ENCODE peak calls at places on chromosome 11, in four cellular contexts. Q, F, L and E are unnamed samples. For H3K4me1, the result is how much of the 10 kb centered on the place peaks cover.

GRCh38 chr11:216081-216974 is 8.8 kb downstream of the RIC8A start:
- DNase-seq in Q (no peak), L (peak), F (no peak), E (no peak)

GRCh38 chr11:134911514-134912180 is 499.6 kb upstream of the B3GAT1 start:
- DNase-seq in L (no peak), Q (no peak), F (no peak), E (no peak)

GRCh38 chr11:130029137-130029536 is 26.5 kb upstream of the PRDM10 start:
- DNase-seq in F (no peak), Q (no peak), L (peak), E (peak)

GRCh38 chr11:20000393-20001134 is 159.7 kb downstream of the DBX1 start:
- DNase-seq in Q (peak), F (no peak), L (peak), E (peak)

GRCh38 chr11:19868281-19868821 is 155.7 kb downstream of the NAV2 start:
- DNase-seq in F (no peak), Q (no peak), L (no peak), E (peak)

GRCh38 chr11:80031014-80031565 is 590.3 kb upstream of the TENM4 start:
- DNase-seq in Q (no peak), L (no peak), F (no peak), E (no peak)

GRCh38 chr11:132310390-132311375 is 940.3 kb downstream of the NTM start:
- DNase-seq in F (no peak), L (no peak), Q (no peak), E (no peak)

GRCh38 chr11:28142724-28143123 is 34.5 kb downstream of the METTL15 start:
- DNase-seq in Q (no peak), L (no peak), F (no peak), E (no peak)

GRCh38 chr11:134637091-134638015 is 225.3 kb upstream of the B3GAT1 start:
- DNase-seq in F (no peak), L (no peak), Q (no peak), E (no peak)

GRCh38 chr11:112634551-112634950 is 326.7 kb upstream of the NCAM1 start:
- DNase-seq in L (no peak), Q (no peak), F (no peak), E (peak)

GRCh38 chr11:64703048-64703447 is 19.9 kb downstream of the NRXN2 start:
- DNase-seq in L (no peak), F (no peak), Q (no peak), E (no peak)

GRCh38 chr11:119793335-119793984 is 64.5 kb upstream of the NECTIN1 start:
- DNase-seq in Q (no peak), F (no peak), L (no peak), E (no peak)

GRCh38 chr11:66744485-66745355 is 15.7 kb upstream of the SPTBN2 start:
- DNase-seq in F (peak), Q (peak), L (peak), E (peak)

GRCh38 chr11:2675540-2675939 is 24.3 kb downstream of the KCNQ1OT1 start:
- DNase-seq in Q (no peak), F (no peak), L (no peak), E (no peak)

GRCh38 chr11:74694136-74694535 is 37.1 kb downstream of the CHRDL2 start:
- DNase-seq in L (peak), F (peak), Q (no peak), E (peak)

GRCh38 chr11:86787651-86788050 is 12.7 kb upstream of the PRSS23 start:
- DNase-seq in Q (no peak), L (no peak), F (no peak), E (no peak)

GRCh38 chr11:3051435-3052108 is 5.7 kb downstream of the CARS1 start:
- DNase-seq in Q (no peak), F (peak), L (no peak), E (no peak)

GRCh38 chr11:68312117-68312779 is at the start of gene LRP5:
- DNase-seq in Q (no peak), L (no peak), F (peak), E (peak)

GRCh38 chr11:125085301-125086081 is 22.4 kb downstream of the SLC37A2 start:
- DNase-seq in Q (no peak), L (no peak), F (no peak), E (peak)

GRCh38 chr11:101390539-101390938 is 193.3 kb downstream of the TRPC6 start:
- DNase-seq in F (no peak), Q (peak), L (no peak), E (peak)

GRCh38 chr11:86620796-86621575 is 51.4 kb downstream of the ME3 start:
- DNase-seq in L (no peak), F (no peak), Q (no peak), E (no peak)

GRCh38 chr11:78078218-78079167 is 1.2 kb downstream of the NDUFC2 start:
- DNase-seq in Q (no peak), L (no peak), F (no peak), E (peak)

GRCh38 chr11:32809313-32809712 is 14.9 kb upstream of the CCDC73 start:
- DNase-seq in F (peak), L (peak), Q (peak), E (peak)

GRCh38 chr11:69889400-69890372 is 70.5 kb upstream of the FGF3 start:
- DNase-seq in L (no peak), Q (no peak), F (no peak), E (peak)

GRCh38 chr11:74319139-74319538 is 7.7 kb upstream of the P4HA3 start:
- DNase-seq in F (no peak), L (no peak), Q (peak), E (no peak)

GRCh38 chr11:20131744-20132666 is 28.3 kb downstream of the DBX1 start:
- DNase-seq in Q (peak), L (peak), F (peak), E (peak)

GRCh38 chr11:118703563-118704106 is 24.2 kb upstream of the TREH start:
- DNase-seq in L (no peak), F (no peak), Q (no peak), E (no peak)

GRCh38 chr11:68146010-68146540 is 24.9 kb upstream of the CHKA start:
- DNase-seq in Q (peak), L (peak), F (no peak), E (no peak)

GRCh38 chr11:114262681-114263509 is 33.3 kb upstream of the NNMT start:
- DNase-seq in F (peak), Q (peak), L (peak), E (peak)

GRCh38 chr11:82889133-82890001 is 10.9 kb downstream of the PRCP start:
- DNase-seq in L (no peak), F (no peak), Q (no peak), E (no peak)

GRCh38 chr11:1979607-1980006 is 18.0 kb downstream of the H19 start:
- DNase-seq in Q (no peak), L (no peak), F (no peak), E (no peak)

GRCh38 chr11:120565436-120566155 is 54.0 kb downstream of the GRIK4 start:
- DNase-seq in L (no peak), F (no peak), Q (no peak), E (no peak)

GRCh38 chr11:126634963-126635362 is 279.5 kb downstream of the ST3GAL4 start:
- DNase-seq in Q (no peak), L (no peak), F (no peak), E (no peak)

GRCh38 chr11:71322192-71322735 is 69.9 kb upstream of the SHANK2 start:
- DNase-seq in F (no peak), Q (no peak), L (no peak), E (no peak)

GRCh38 chr11:40338062-40338461 is 1121.4 kb downstream of the LRRC4C start:
- DNase-seq in Q (no peak), L (no peak), F (no peak), E (no peak)

GRCh38 chr11:44528103-44528502 is 37.4 kb upstream of the CD82 start:
- DNase-seq in F (peak), L (no peak), Q (peak), E (peak)

GRCh38 chr11:119336744-119337469 is 2.6 kb downstream of the RNF26 start:
- DNase-seq in Q (no peak), L (no peak), F (no peak), E (no peak)

GRCh38 chr11:47667555-47667954 is 25.2 kb upstream of the MTCH2 start:
- DNase-seq in F (no peak), Q (no peak), L (no peak), E (no peak)

GRCh38 chr11:66880484-66881211 is 23.8 kb downstream of the LRFN4 start:
- DNase-seq in L (no peak), F (no peak), Q (no peak), E (peak)

GRCh38 chr11:46299425-46300067 is 22.1 kb downstream of the CREB3L1 start:
- DNase-seq in L (no peak), Q (peak), F (no peak), E (no peak)

GRCh38 chr11:46305295-46305694 is 27.8 kb downstream of the CREB3L1 start:
- DNase-seq in Q (no peak), L (peak), F (no peak), E (no peak)

GRCh38 chr11:46304605-46305004 is 27.1 kb downstream of the CREB3L1 start:
- DNase-seq in L (no peak), F (no peak), Q (no peak), E (no peak)

GRCh38 chr11:46300270-46300669 is 22.8 kb downstream of the CREB3L1 start:
- DNase-seq in L (no peak), Q (no peak), F (no peak), E (no peak)

DNA sequence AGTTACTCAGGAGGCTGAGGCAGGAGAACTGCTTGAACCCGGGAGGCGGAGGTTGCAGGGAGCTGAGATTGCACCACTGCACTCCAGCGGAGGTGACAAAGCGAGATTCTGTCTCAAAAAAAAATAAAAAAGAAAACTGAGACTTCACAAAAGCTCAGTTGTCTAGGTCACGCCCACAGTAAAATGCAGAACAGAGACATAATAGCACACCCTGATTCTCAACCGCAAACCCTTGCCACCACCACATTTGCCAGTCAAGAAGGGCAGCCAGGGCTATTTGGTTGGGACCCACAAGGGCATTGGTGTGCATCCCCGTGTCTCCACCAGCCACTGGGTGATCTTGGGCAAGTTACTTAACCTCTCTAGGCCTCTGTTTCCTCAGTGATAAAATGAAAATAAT is 25.4 kb downstream of the CREB3L1 start:
- DNase-seq in Q (no peak), L (no peak), F (no peak), E (no peak)
- H3K4me2 ChIP-seq in Q (no peak), L (no peak), F (no peak), E (no peak)

DNA sequence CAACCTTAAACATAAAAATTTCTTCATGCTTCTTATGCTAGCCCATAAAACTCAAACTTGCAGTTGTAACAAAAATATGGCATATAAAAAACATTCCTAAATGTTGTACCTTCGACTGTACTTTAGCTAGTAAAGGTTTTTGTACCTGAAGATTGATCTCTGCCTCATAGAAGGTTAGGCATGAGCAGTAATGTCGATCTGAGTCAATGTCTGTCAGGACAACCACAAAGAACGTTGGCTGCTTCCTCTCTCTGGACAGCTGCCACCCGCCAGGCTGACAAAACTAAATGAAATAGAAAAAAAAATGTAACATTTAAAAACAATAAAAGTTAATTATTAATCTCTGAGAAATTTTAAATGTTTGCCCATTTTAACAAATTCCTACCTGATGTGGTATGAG is 251.3 kb downstream of the SBF2 start:
- DNase-seq in F (no peak), L (no peak), Q (no peak), E (no peak)
- H3K4me1 ChIP-seq in F (under half), L (under half), Q (under half), E (under half)

GRCh38 chr11:14974021-14974698 is 2.0 kb upstream of the CALCA start:
- DNase-seq in Q (no peak), L (no peak), F (no peak), E (peak)

GRCh38 chr11:14972581-14973490 is 685 bp upstream of the CALCA start:
- DNase-seq in Q (no peak), L (no peak), F (no peak), E (peak)

GRCh38 chr11:14974723-14975587 is 2.8 kb upstream of the CALCA start:
- DNase-seq in Q (peak), L (peak), F (peak), E (peak)

GRCh38 chr11:14971865-14972580 is at the start of gene CALCA:
- DNase-seq in F (no peak), Q (no peak), L (no peak), E (peak)

GRCh38 chr11:14973621-14974020 is 1.5 kb upstream of the CALCA start:
- DNase-seq in F (no peak), Q (no peak), L (no peak), E (peak)
- TF ChIP-seq JUNB in F (no peak), Q (no peak), L (no peak), E (no peak)

GRCh38 chr11:35523351-35523768 is 2.1 kb downstream of the PAMR1 start:
- DNase-seq in F (no peak), Q (no peak), L (no peak), E (no peak)
- H3K4me2 ChIP-seq in F (no peak), Q (no peak), L (no peak), E (peak)